ENCODE peak calls at places on chromosomes 16 and 17, in five cellular contexts. One of them, this sample, is unnamed.

GRCh38 chr17:75814900-75815373 is 29.3 kb downstream of the UNC13D start:
- DNase-seq in hepatic stellate cell: no peak
- DNase-seq in hippocampal formation: no peak
- DNase-seq in stimulated activated CD8-positive, alpha-beta memory T cell treated with anti-CD3 and anti-CD28 coated beads, Interleukin-4, amount 100 ng/mL, for 1 hour: no peak
- DNase-seq in cardiac muscle cell: no peak
- DNase-seq in this sample: peak

GRCh38 chr16:70257391-70257790 is 5.7 kb upstream of the EXOSC6 start:
- DNase-seq in hepatic stellate cell: no peak
- DNase-seq in hippocampal formation: no peak
- DNase-seq in stimulated activated CD8-positive, alpha-beta memory T cell treated with anti-CD3 and anti-CD28 coated beads, Interleukin-4, amount 100 ng/mL, for 1 hour: no peak
- DNase-seq in cardiac muscle cell: no peak
- DNase-seq in this sample: no peak

GRCh38 chr16:88523381-88524159 is 46.6 kb upstream of the ZC3H18 start:
- DNase-seq in hepatic stellate cell: no peak
- DNase-seq in hippocampal formation: no peak
- DNase-seq in stimulated activated CD8-positive, alpha-beta memory T cell treated with anti-CD3 and anti-CD28 coated beads, Interleukin-4, amount 100 ng/mL, for 1 hour: no peak
- DNase-seq in cardiac muscle cell: no peak
- DNase-seq in this sample: no peak

GRCh38 chr16:11111891-11112634 is 143.9 kb downstream of the SOCS1 start:
- DNase-seq in hepatic stellate cell: no peak
- DNase-seq in hippocampal formation: no peak
- DNase-seq in stimulated activated CD8-positive, alpha-beta memory T cell treated with anti-CD3 and anti-CD28 coated beads, Interleukin-4, amount 100 ng/mL, for 1 hour: no peak
- DNase-seq in cardiac muscle cell: no peak
- DNase-seq in this sample: no peak

GRCh38 chr16:78443300-78443604 is 343.8 kb downstream of the WWOX start:
- DNase-seq in hepatic stellate cell: no peak
- DNase-seq in hippocampal formation: no peak
- DNase-seq in stimulated activated CD8-positive, alpha-beta memory T cell treated with anti-CD3 and anti-CD28 coated beads, Interleukin-4, amount 100 ng/mL, for 1 hour: no peak
- DNase-seq in cardiac muscle cell: no peak
- DNase-seq in this sample: no peak

GRCh38 chr17:15944720-15945492 is at the start of gene ADORA2B:
- DNase-seq in hepatic stellate cell: peak
- DNase-seq in hippocampal formation: no peak
- DNase-seq in stimulated activated CD8-positive, alpha-beta memory T cell treated with anti-CD3 and anti-CD28 coated beads, Interleukin-4, amount 100 ng/mL, for 1 hour: no peak
- DNase-seq in cardiac muscle cell: peak
- DNase-seq in this sample: peak

GRCh38 chr16:85418978-85419491 is 194.1 kb upstream of the GSE1 start:
- DNase-seq in hepatic stellate cell: no peak
- DNase-seq in hippocampal formation: no peak
- DNase-seq in stimulated activated CD8-positive, alpha-beta memory T cell treated with anti-CD3 and anti-CD28 coated beads, Interleukin-4, amount 100 ng/mL, for 1 hour: no peak
- DNase-seq in cardiac muscle cell: no peak
- DNase-seq in this sample: no peak

GRCh38 chr16:57722651-57723050 is 12.9 kb upstream of the KATNB1 start:
- DNase-seq in hepatic stellate cell: no peak
- DNase-seq in hippocampal formation: no peak
- DNase-seq in stimulated activated CD8-positive, alpha-beta memory T cell treated with anti-CD3 and anti-CD28 coated beads, Interleukin-4, amount 100 ng/mL, for 1 hour: no peak
- DNase-seq in cardiac muscle cell: no peak
- DNase-seq in this sample: no peak

GRCh38 chr17:79005063-79005861 is 4.3 kb downstream of the CANT1 start:
- DNase-seq in hepatic stellate cell: no peak
- DNase-seq in hippocampal formation: no peak
- DNase-seq in stimulated activated CD8-positive, alpha-beta memory T cell treated with anti-CD3 and anti-CD28 coated beads, Interleukin-4, amount 100 ng/mL, for 1 hour: no peak
- DNase-seq in cardiac muscle cell: no peak
- DNase-seq in this sample: no peak

GRCh38 chr16:23729503-23730424 is 16.7 kb upstream of the ERN2 start:
- DNase-seq in hepatic stellate cell: no peak
- DNase-seq in hippocampal formation: no peak
- DNase-seq in stimulated activated CD8-positive, alpha-beta memory T cell treated with anti-CD3 and anti-CD28 coated beads, Interleukin-4, amount 100 ng/mL, for 1 hour: no peak
- DNase-seq in cardiac muscle cell: no peak
- DNase-seq in this sample: peak

GRCh38 chr17:60231691-60232090 is 81.9 kb downstream of the CA4 start:
- DNase-seq in hepatic stellate cell: no peak
- DNase-seq in hippocampal formation: peak
- DNase-seq in stimulated activated CD8-positive, alpha-beta memory T cell treated with anti-CD3 and anti-CD28 coated beads, Interleukin-4, amount 100 ng/mL, for 1 hour: no peak
- DNase-seq in cardiac muscle cell: no peak
- DNase-seq in this sample: peak

GRCh38 chr16:19474617-19475016 is 47.3 kb downstream of the GDE1 start:
- DNase-seq in hepatic stellate cell: no peak
- DNase-seq in hippocampal formation: no peak
- DNase-seq in stimulated activated CD8-positive, alpha-beta memory T cell treated with anti-CD3 and anti-CD28 coated beads, Interleukin-4, amount 100 ng/mL, for 1 hour: no peak
- DNase-seq in cardiac muscle cell: no peak
- DNase-seq in this sample: no peak

GRCh38 chr16:48492131-48492530 is 106.9 kb upstream of the SIAH1 start:
- DNase-seq in hepatic stellate cell: no peak
- DNase-seq in hippocampal formation: no peak
- DNase-seq in stimulated activated CD8-positive, alpha-beta memory T cell treated with anti-CD3 and anti-CD28 coated beads, Interleukin-4, amount 100 ng/mL, for 1 hour: no peak
- DNase-seq in cardiac muscle cell: no peak
- DNase-seq in this sample: no peak

GRCh38 chr17:77432791-77433190 is 292.0 kb downstream of the SEC14L1 start:
- DNase-seq in hepatic stellate cell: no peak
- DNase-seq in hippocampal formation: no peak
- DNase-seq in stimulated activated CD8-positive, alpha-beta memory T cell treated with anti-CD3 and anti-CD28 coated beads, Interleukin-4, amount 100 ng/mL, for 1 hour: no peak
- DNase-seq in cardiac muscle cell: no peak
- DNase-seq in this sample: no peak

GRCh38 chr16:88650749-88651275 is at the start of gene CYBA:
- DNase-seq in hepatic stellate cell: peak
- DNase-seq in hippocampal formation: no peak
- DNase-seq in stimulated activated CD8-positive, alpha-beta memory T cell treated with anti-CD3 and anti-CD28 coated beads, Interleukin-4, amount 100 ng/mL, for 1 hour: peak
- DNase-seq in cardiac muscle cell: peak
- DNase-seq in this sample: peak